ENCODE peak calls at places on chromosomes 11 and 22, in nine cellular contexts. V is fibroblast of the conjunctiva; K is foreskin keratinocyte; Z is nephron progenitor cell; G is caudate nucleus; Y is KBM-7; F is activated CD4-positive, CD25-positive, alpha-beta regulatory T cell; W is HTR-8/SVneo; S is non-pigmented ciliary epithelial cell. A is an unnamed sample.

GRCh38 chr11:47615249-47615648 is 21.0 kb upstream of the C1QTNF4 start:
- DNase-seq in S (no peak), Y (no peak), W (no peak), G (no peak), K (no peak), V (no peak), F (no peak), Z (no peak), A (no peak)

GRCh38 chr22:22878211-22878570 is 9.4 kb upstream of the IGLL5 start:
- DNase-seq in K (no peak), Z (no peak), W (no peak), G (no peak), Y (no peak), S (no peak), V (no peak), F (no peak), A (no peak)

GRCh38 chr11:134725939-134726639 is 314.0 kb upstream of the B3GAT1 start:
- DNase-seq in Z (peak; percentile 33), Y (no peak), S (no peak), K (no peak), F (no peak), V (no peak), W (no peak), G (no peak), A (no peak)

GRCh38 chr11:111035746-111036145 is 209.8 kb upstream of the POU2AF2 start:
- DNase-seq in G (no peak), S (no peak), W (no peak), Y (no peak), K (no peak), Z (no peak), V (no peak), F (no peak), A (no peak)

GRCh38 chr11:120079750-120080610 is 57.9 kb downstream of the TRIM29 start:
- DNase-seq in K (no peak), Y (no peak), W (no peak), Z (no peak), S (no peak), F (no peak), G (no peak), V (no peak), A (no peak)

GRCh38 chr22:26245001-26245400 is 75.7 kb downstream of the SEZ6L start:
- DNase-seq in Y (no peak), G (no peak), S (no peak), V (no peak), K (no peak), Z (no peak), W (no peak), F (no peak), A (no peak)

GRCh38 chr11:66119348-66120133 is 49.5 kb downstream of the PACS1 start:
- DNase-seq in Y (no peak), S (peak; percentile 93), W (no peak), V (no peak), K (peak; percentile 90), F (no peak), G (no peak), Z (no peak), A (no peak)

GRCh38 chr11:47656284-47656915 is 14.0 kb upstream of the MTCH2 start:
- DNase-seq in V (no peak), G (no peak), S (no peak), K (no peak), Y (no peak), F (no peak), W (no peak), Z (no peak), A (no peak)

GRCh38 chr11:78161937-78162336 is 22.5 kb upstream of the ALG8 start:
- DNase-seq in Y (no peak), V (no peak), K (no peak), W (no peak), G (no peak), Z (no peak), F (no peak), S (no peak), A (no peak)

GRCh38 chr22:45604239-45604711 is 67.4 kb upstream of the ATXN10 start:
- DNase-seq in S (no peak), V (no peak), F (no peak), K (peak; percentile 93), W (no peak), G (no peak), Y (no peak), Z (no peak), A (no peak)

GRCh38 chr11:117907276-117908110 is 21.7 kb downstream of the TMPRSS13 start:
- DNase-seq in F (no peak), W (peak; percentile 97), G (peak; percentile 49), S (peak; percentile 86), Z (peak; percentile 92), Y (peak; percentile 88), K (peak; percentile 91), V (peak; percentile 92), A (peak; percentile 28)

GRCh38 chr11:67276821-67277230 is 10.6 kb downstream of the GRK2 start:
- DNase-seq in F (no peak), Y (peak; percentile 97), W (no peak), Z (peak; percentile 38), K (no peak), G (no peak), V (no peak), S (no peak), A (no peak)

GRCh38 chr11:9858218-9858617 is 194.3 kb downstream of the SWAP70 start:
- DNase-seq in Z (peak; percentile 12), S (no peak), Y (no peak), V (no peak), W (no peak), K (no peak), G (no peak), F (no peak), A (no peak)

GRCh38 chr11:6505577-6506240 is 8.6 kb downstream of the DNHD1 start:
- DNase-seq in Z (no peak), S (no peak), W (peak; percentile 32), Y (peak; percentile 42), F (no peak), G (no peak), V (peak; percentile 49), K (peak; percentile 44), A (no peak)

GRCh38 chr22:19959043-19959586 is 17.5 kb upstream of the TXNRD2 start:
- DNase-seq in W (no peak), Y (no peak), S (no peak), Z (peak; percentile 99), V (no peak), K (no peak), F (no peak), G (no peak), A (no peak)

GRCh38 chr11:69438286-69438920 is 43.1 kb upstream of the LINC01488 start:
- DNase-seq in V (no peak), W (no peak), S (no peak), K (no peak), Y (no peak), Z (no peak), F (no peak), G (no peak), A (no peak)

GRCh38 chr11:76695133-76695532 is 24.6 kb upstream of the LRRC32 start:
- DNase-seq in Y (no peak), G (no peak), S (no peak), F (no peak), V (no peak), Z (no peak), W (no peak), K (no peak), A (no peak)

GRCh38 chr22:20807315-20807752 is 33.4 kb downstream of the SERPIND1 start:
- DNase-seq in S (peak; percentile 77), Z (no peak), G (no peak), F (no peak), K (peak; percentile 19), V (peak; percentile 69), W (peak; percentile 78), Y (no peak), A (no peak)

GRCh38 chr11:109046284-109046992 is 375.6 kb upstream of the C11orf87 start:
- DNase-seq in V (no peak), Y (no peak), F (no peak), Z (no peak), W (no peak), S (no peak), K (no peak), G (no peak), A (no peak)

GRCh38 chr11:2525166-2525861 is 80.5 kb downstream of the KCNQ1 start:
- DNase-seq in S (no peak), Z (peak; percentile 4), K (no peak), F (no peak), W (no peak), G (no peak), V (no peak), Y (no peak), A (no peak)

GRCh38 chr11:3123761-3124733 is 41.1 kb downstream of the OSBPL5 start:
- DNase-seq in F (no peak), Z (no peak), Y (peak; percentile 27), S (peak; percentile 69), V (peak; percentile 89), K (peak; percentile 83), W (peak; percentile 79), G (no peak), A (no peak)

GRCh38 chr11:66085071-66085470 is 15.0 kb downstream of the PACS1 start:
- DNase-seq in S (no peak), W (no peak), Z (no peak), Y (no peak), F (no peak), G (no peak), V (no peak), K (no peak), A (no peak)

GRCh38 chr22:43747877-43748276 is 64.2 kb downstream of the EFCAB6 start:
- DNase-seq in V (no peak), Y (no peak), G (no peak), F (no peak), S (no peak), K (no peak), W (no peak), Z (no peak), A (no peak)

A was measured in amygdala.